ENCODE peak calls at places on chromosomes 7 and 10, in five cellular contexts. K is T-cell; U is CD4-positive, alpha-beta T cell; D is RWPE2; P is right lobe of liver. R is an unnamed sample.

GRCh38 chr10:1293147-1293546 is 237.0 kb downstream of the WDR37 start:
- ATAC-seq in K (no peak), U (no peak), D (no peak), P (no peak), R (no peak)

GRCh38 chr10:26475448-26475847 is 37.3 kb downstream of the APBB1IP start:
- ATAC-seq in K (no peak), U (peak), D (no peak), P (no peak), R (no peak)

GRCh38 chr10:114285961-114286441 is 46.9 kb downstream of the VWA2 start:
- ATAC-seq in K (no peak), U (no peak), D (no peak), P (no peak), R (no peak)

GRCh38 chr7:14457567-14458453 is 444.7 kb downstream of the DGKB start:
- ATAC-seq in K (peak), U (no peak), D (peak), P (peak), R (peak)

GRCh38 chr10:103849880-103850571 is 5.3 kb downstream of the SH3PXD2A start:
- ATAC-seq in K (no peak), U (no peak), D (peak), P (peak), R (peak)

GRCh38 chr7:66125052-66125694 is 10.5 kb downstream of the CRCP start:
- ATAC-seq in K (peak), U (peak), D (peak), P (no peak), R (no peak)

GRCh38 chr7:121525155-121525819 is 129.2 kb upstream of the FAM3C start:
- ATAC-seq in K (no peak), U (no peak), D (no peak), P (no peak), R (no peak)

GRCh38 chr10:80290474-80291220 is 1.2 kb upstream of the MAT1A start:
- ATAC-seq in K (no peak), U (no peak), D (no peak), P (peak), R (no peak)

GRCh38 chr10:83880252-83880791 is 259.0 kb upstream of the GHITM start:
- ATAC-seq in K (no peak), U (no peak), D (no peak), P (no peak), R (no peak)

GRCh38 chr7:29332027-29332806 is 137.6 kb downstream of the CHN2 start:
- ATAC-seq in K (no peak), U (no peak), D (no peak), P (peak), R (no peak)

GRCh38 chr10:101293007-101293723 is 60.8 kb upstream of the BTRC start:
- ATAC-seq in K (no peak), U (peak), D (no peak), P (no peak), R (no peak)

GRCh38 chr7:132225216-132226030 is 350.8 kb downstream of the PLXNA4 start:
- ATAC-seq in K (no peak), U (no peak), D (no peak), P (peak), R (no peak)

GRCh38 chr7:15765753-15766152 is 79.3 kb upstream of the MEOX2 start:
- ATAC-seq in K (no peak), U (no peak), D (no peak), P (no peak), R (peak)

GRCh38 chr10:4059471-4060138 is 274.6 kb upstream of the KLF6 start:
- ATAC-seq in K (peak), U (peak), D (no peak), P (no peak), R (no peak)

GRCh38 chr7:148214101-148214500 is 376.5 kb upstream of the C7orf33 start:
- ATAC-seq in K (no peak), U (no peak), D (no peak), P (no peak), R (no peak)

GRCh38 chr10:105585753-105586152 is 944.7 kb downstream of the SORCS3 start:
- ATAC-seq in K (no peak), U (no peak), D (peak), P (no peak), R (no peak)

R was measured in gastroesophageal sphincter.